ENCODE peak calls at places on chromosomes 4 and X, in four cellular contexts. P is K562, I is HepG2, E is GM12878. H is an unnamed sample.

GRCh38 chr4:118923891-118924290 is 35.2 kb downstream of the SYNPO2 start:
- DNase-seq in E (no peak), P (no peak), I (no peak), H (no peak)

GRCh38 chr4:8240211-8241041 is 29.1 kb upstream of the HTRA3 start:
- DNase-seq in I (no peak), E (no peak), P (no peak), H (no peak)

GRCh38 chr4:10115271-10115656 is 1.3 kb downstream of the WDR1 start:
- DNase-seq in P (no peak), E (no peak), I (peak), H (no peak)

GRCh38 chr4:110624904-110625494 is 2.1 kb upstream of the PITX2 start:
- DNase-seq in P (no peak), I (no peak), E (no peak), H (no peak)

GRCh38 chr4:153403761-153404160 is 59.3 kb downstream of the MND1 start:
- DNase-seq in P (no peak), E (no peak), I (no peak), H (no peak)

GRCh38 chr4:10926025-10926424 is 241.5 kb upstream of the CLNK start:
- DNase-seq in I (no peak), P (no peak), E (no peak), H (no peak)

GRCh38 chrX:103453655-103454054 is 65.6 kb downstream of the RAB40A start:
- DNase-seq in E (no peak), I (no peak), P (no peak), H (peak)

GRCh38 chrX:155071694-155072215 is 447 bp downstream of the BRCC3 start:
- DNase-seq in E (no peak), I (no peak), P (no peak), H (no peak)

GRCh38 chr4:121758896-121759568 is 5.9 kb downstream of the SMIM43 start:
- DNase-seq in I (no peak), E (no peak), P (no peak), H (no peak)

GRCh38 chr4:73896416-73896815 is 27.2 kb downstream of the CXCL1 start:
- DNase-seq in P (no peak), E (no peak), I (no peak), H (no peak)

GRCh38 chrX:30653415-30654131 is at the start of gene GK:
- DNase-seq in P (peak), E (no peak), I (no peak), H (no peak)

GRCh38 chr4:79213702-79214101 is 112.2 kb downstream of the NAA11 start:
- DNase-seq in P (no peak), E (no peak), I (no peak), H (no peak)

GRCh38 chrX:149825424-149825823 is 43.7 kb downstream of the MAGEA9 start:
- DNase-seq in P (peak), I (peak), E (no peak), H (no peak)

GRCh38 chrX:6701085-6701484 is 166.2 kb upstream of the VCX3A start:
- DNase-seq in E (no peak), P (no peak), I (no peak), H (no peak)

GRCh38 chr4:147787204-147787603 is 55.3 kb downstream of the ARHGAP10 start:
- DNase-seq in I (no peak), E (no peak), P (no peak), H (no peak)

GRCh38 chrX:20361890-20362262 is 95.2 kb upstream of the RPS6KA3 start:
- DNase-seq in E (no peak), I (peak), P (no peak), H (peak)

GRCh38 chr4:78512357-78512920 is 39.1 kb upstream of the ANXA3 start:
- DNase-seq in P (no peak), I (peak), E (no peak), H (no peak)

GRCh38 chr4:174324725-174325124 is 41.0 kb downstream of the CEP44 start:
- DNase-seq in E (no peak), I (no peak), P (peak), H (no peak)

GRCh38 chr4:48002267-48002666 is 14.2 kb downstream of the CNGA1 start:
- DNase-seq in E (no peak), P (no peak), I (no peak), H (no peak)

GRCh38 chr4:81688085-81688484 is 216.4 kb upstream of the RASGEF1B start:
- DNase-seq in E (no peak), I (no peak), P (no peak), H (no peak)

GRCh38 chr4:110702326-110702725 is 79.4 kb upstream of the PITX2 start:
- DNase-seq in I (no peak), E (no peak), P (no peak), H (no peak)

GRCh38 chr4:183469936-183470335 is 25.5 kb downstream of the CDKN2AIP start:
- DNase-seq in P (no peak), E (no peak), I (no peak), H (no peak)

GRCh38 chr4:108854781-108855180 is 91.9 kb upstream of the ETNPPL start:
- DNase-seq in I (no peak), E (no peak), P (no peak), H (no peak)

GRCh38 chr4:7701866-7702649 is 237.6 kb downstream of the AFAP1 start:
- DNase-seq in E (no peak), P (no peak), I (no peak), H (no peak)

GRCh38 chrX:72102760-72103159 is 29.0 kb downstream of the RTL5 start:
- DNase-seq in P (no peak), I (no peak), E (no peak), H (no peak)

GRCh38 chrX:41238543-41238942 is 95.4 kb upstream of the DDX3X start:
- DNase-seq in P (peak), E (no peak), I (no peak), H (peak)

GRCh38 chr4:41339812-41340809 is 83.4 kb downstream of the UCHL1 start:
- DNase-seq in E (no peak), P (no peak), I (no peak), H (no peak)

GRCh38 chrX:54530358-54530900 is 410 bp downstream of the GNL3L start:
- DNase-seq in P (no peak), E (peak), I (no peak), H (no peak)

GRCh38 chrX:155888139-155888538 is 7.0 kb downstream of the VAMP7 start:
- DNase-seq in I (no peak), E (no peak), P (no peak), H (no peak)

GRCh38 chr4:113468165-113469022 is 293.1 kb downstream of the CAMK2D start:
- DNase-seq in I (peak), E (no peak), P (no peak), H (peak)

GRCh38 chr4:122772311-122772710 is 39.8 kb downstream of the BBS12 start:
- DNase-seq in P (no peak), E (no peak), I (no peak), H (no peak)
- TF ChIP-seq POLR2AphosphoS2 in P (no peak), E (no peak), I (no peak), H (no peak)

GRCh38 chr4:3524920-3525319 is 7.3 kb downstream of the LRPAP1 start:
- DNase-seq in P (no peak), I (no peak), E (no peak), H (no peak)

GRCh38 chr4:3522651-3523050 is 9.6 kb downstream of the LRPAP1 start:
- DNase-seq in I (no peak), E (no peak), P (no peak), H (no peak)

GRCh38 chr4:3523146-3523627 is 9.0 kb downstream of the LRPAP1 start:
- DNase-seq in E (no peak), P (no peak), I (no peak), H (no peak)

GRCh38 chr4:3524349-3524748 is 7.9 kb downstream of the LRPAP1 start:
- DNase-seq in E (no peak), P (no peak), I (no peak), H (no peak)

GRCh38 chr4:3523628-3524221 is 8.5 kb downstream of the LRPAP1 start:
- DNase-seq in I (no peak), P (no peak), E (no peak), H (no peak)
- TF ChIP-seq POLR2AphosphoS2 in I (no peak), P (no peak), E (no peak), H (no peak)

DNA sequence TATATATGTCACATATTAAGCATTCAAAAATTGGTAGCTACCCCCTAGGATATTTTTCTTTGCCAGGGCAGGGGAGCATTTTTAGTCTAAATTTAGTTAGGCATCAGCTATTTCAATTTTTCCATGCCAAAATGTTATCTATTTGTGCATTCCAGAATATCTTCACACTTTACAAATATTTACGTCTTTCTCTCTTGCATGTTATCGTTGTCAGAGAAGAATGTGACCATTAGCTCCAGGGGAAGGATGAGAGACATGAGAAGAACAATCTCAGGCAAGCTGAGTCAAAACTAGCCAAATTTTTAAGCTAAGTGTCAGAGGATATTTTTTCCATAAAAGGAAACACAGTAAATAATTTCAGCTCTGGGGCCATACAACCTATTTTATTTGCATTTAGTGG is 885.0 kb upstream of the EPHA5 start:
- DNase-seq in P (no peak), E (no peak), I (no peak), H (no peak)
- TF ChIP-seq POLR2AphosphoS2 in P (no peak), E (no peak), I (no peak), H (no peak)

GRCh38 chrX:135382260-135382659 is 39.5 kb upstream of the SMIM10L2A start:
- DNase-seq in I (no peak), P (no peak), E (no peak), H (no peak)

GRCh38 chrX:135383249-135383648 is 38.5 kb upstream of the SMIM10L2A start:
- DNase-seq in P (no peak), E (no peak), I (no peak), H (no peak)

GRCh38 chrX:135388841-135389240 is 32.9 kb upstream of the SMIM10L2A start:
- DNase-seq in E (no peak), P (no peak), I (no peak), H (no peak)

GRCh38 chrX:135389243-135389642 is 32.5 kb upstream of the SMIM10L2A start:
- DNase-seq in P (no peak), I (no peak), E (no peak), H (no peak)

GRCh38 chrX:135384161-135384836 is 37.4 kb upstream of the SMIM10L2A start:
- DNase-seq in I (no peak), P (no peak), E (no peak), H (no peak)
- TF ChIP-seq POLR2AphosphoS2 in I (no peak), P (no peak), E (no peak), H (no peak)

DNA sequence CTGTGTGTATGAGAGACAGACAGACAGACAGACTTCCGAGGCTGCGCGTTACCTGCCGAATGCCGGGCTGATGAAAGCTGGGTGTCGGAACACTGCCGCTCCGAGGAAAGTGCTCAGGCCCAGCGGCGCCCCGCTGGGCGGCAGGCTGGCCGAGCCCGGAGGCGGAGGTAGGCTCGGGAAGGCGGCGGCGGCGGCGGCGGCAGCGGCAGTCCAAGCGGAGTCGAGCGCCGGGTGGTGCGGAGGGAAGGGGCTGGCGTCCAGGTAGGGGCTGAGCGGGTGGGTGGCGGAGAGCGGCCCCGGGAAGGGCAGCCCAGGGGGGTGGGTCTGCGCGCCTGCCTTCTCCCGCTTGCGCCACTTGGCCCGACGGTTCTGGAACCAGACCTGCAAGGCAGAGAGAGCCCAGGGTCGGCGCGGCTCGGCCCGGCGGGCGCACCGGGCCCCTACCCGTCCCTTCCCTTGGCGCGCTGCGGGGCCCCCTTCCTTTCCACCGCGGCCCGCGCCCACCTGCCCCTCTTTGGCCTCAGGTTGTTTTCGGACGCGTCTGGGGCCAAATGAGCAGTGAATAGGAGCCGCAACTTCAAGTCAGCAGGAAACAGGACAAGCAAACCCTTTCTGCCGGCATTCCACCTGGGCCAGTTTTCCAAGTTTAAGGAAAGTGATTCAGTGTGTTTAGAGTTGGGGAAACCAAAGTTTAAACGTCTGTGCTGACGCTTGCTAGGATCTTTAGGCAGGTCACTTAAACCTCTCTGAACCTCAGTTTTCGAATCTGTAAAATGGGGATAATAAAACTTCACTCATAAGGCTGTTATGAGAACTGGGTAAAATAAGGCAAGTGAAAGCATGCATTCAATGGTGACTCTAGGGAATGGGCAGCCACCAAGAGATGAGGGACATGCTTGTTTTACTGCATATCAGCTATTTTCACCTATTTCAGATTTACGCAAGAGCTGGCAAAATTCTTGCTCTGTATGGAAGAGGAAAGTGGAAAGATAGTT is 8.4 kb downstream of the ARX start:
- DNase-seq in E (no peak), I (no peak), P (no peak), H (no peak)
- TF ChIP-seq POLR2AphosphoS2 in E (no peak), I (no peak), P (no peak), H (no peak)

DNA sequence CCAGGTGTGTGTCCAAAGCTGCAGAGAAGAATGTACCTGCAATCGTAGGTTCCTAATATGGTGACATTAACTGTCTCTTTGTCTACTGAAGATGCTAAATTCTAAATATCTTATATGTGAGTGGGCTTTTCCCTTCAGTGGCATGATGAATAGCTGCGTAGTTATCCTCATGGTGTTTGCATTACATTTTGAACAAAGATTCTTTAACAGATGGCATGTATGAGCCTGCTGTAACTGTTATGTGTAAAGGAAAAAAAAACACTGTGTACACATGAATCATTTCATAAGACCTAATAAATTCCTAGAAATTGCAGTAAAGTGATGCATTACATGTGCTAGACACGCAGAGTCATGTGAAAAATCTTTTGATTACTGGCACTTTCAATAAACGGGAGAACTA is 288.0 kb downstream of the SH2D1A start:
- DNase-seq in P (no peak), E (no peak), I (no peak), H (no peak)
- TF ChIP-seq POLR2AphosphoS2 in P (no peak), E (no peak), I (no peak), H (no peak)

GRCh38 chrX:3582421-3582820 is 131.0 kb downstream of the PRKX start:
- DNase-seq in I (no peak), P (no peak), E (no peak), H (no peak)
- TF ChIP-seq POLR2AphosphoS2 in I (no peak), P (no peak), E (no peak), H (no peak)

DNA sequence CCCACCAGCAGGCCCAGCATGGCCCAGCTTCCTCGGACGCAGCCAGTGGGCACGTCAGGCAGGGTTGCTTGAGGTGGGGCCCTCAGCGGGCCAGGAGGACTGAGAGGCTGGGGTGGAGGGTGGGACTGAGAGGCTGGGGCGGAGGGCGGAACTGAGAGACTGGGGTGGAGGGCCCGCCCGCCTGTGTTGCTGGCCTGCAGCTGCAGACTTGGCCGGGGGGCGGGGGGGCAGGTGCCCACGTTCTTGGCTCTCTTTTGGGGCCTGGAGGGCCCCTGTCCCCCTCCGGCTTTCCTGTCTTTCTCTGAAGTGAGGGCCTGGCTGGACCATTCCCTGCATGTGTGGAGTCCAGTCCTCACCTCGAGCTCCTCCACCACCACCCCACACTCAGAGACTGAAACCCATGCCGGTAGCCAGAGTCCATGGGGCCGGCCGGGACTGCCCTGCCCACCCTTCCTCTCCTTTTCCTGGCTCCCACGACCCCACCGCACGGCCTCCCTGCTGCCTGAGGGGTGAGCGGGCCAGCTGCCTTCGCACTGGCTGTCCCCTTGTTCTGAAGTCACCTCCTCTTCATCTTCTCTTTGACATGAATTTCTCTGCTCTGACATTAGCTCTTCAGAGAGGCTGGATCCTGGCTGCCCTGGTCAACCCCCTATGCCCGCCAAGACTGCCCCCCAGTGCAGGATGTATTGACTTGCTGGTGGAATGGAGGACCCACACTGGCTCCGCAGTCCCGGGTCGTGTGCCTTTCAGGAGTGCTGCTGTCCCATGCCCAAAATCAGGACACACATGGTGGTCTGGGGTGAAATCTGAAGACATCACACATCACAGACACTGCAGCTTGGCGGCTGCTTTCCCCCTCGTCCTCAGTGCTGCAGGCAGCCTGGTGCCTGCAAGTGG is 10.1 kb upstream of the NKX1-1 start:
- DNase-seq in E (no peak), P (no peak), I (no peak), H (no peak)
- TF ChIP-seq POLR2AphosphoS2 in E (no peak), P (no peak), I (no peak), H (no peak)

GRCh38 chr4:57095956-57096355 is 14.2 kb downstream of the IGFBP7 start:
- DNase-seq in I (no peak), P (no peak), E (no peak), H (no peak)

GRCh38 chr4:57091657-57092162 is 18.5 kb downstream of the IGFBP7 start:
- DNase-seq in P (no peak), E (no peak), I (no peak), H (no peak)

GRCh38 chr4:57095245-57095644 is 14.9 kb downstream of the IGFBP7 start:
- DNase-seq in E (no peak), P (no peak), I (no peak), H (no peak)

GRCh38 chr4:57094482-57095223 is 15.5 kb downstream of the IGFBP7 start:
- DNase-seq in P (no peak), E (no peak), I (no peak), H (no peak)

GRCh38 chr4:57093816-57094481 is 16.2 kb downstream of the IGFBP7 start:
- DNase-seq in P (no peak), I (no peak), E (no peak), H (no peak)
- TF ChIP-seq POLR2AphosphoS2 in P (no peak), I (no peak), E (no peak), H (no peak)

H was measured in A549.